ENCODE peak calls at places on chromosome 3, in nine cellular contexts. S, K, J, V, O, L, N, H and G are unnamed samples.

GRCh38 chr3:124144035-124144814 is 152.3 kb upstream of the ROPN1 start:
- DNase-seq in L (no peak), J (no peak), N (no peak), K (no peak), O (no peak), H (no peak), V (no peak), S (no peak), G (no peak)

GRCh38 chr3:123373535-123373987 is 75.3 kb downstream of the ADCY5 start:
- DNase-seq in O (no peak), N (no peak), J (no peak), S (no peak), H (no peak), K (no peak), L (no peak), V (no peak), G (no peak)

GRCh38 chr3:121431717-121432517 is 113.9 kb downstream of the POLQ start:
- DNase-seq in J (peak; percentile 14), N (peak; percentile 60), S (peak; percentile 20), L (no peak), H (peak; percentile 19), V (peak; percentile 46), K (no peak), O (peak; percentile 9), G (peak; percentile 69)

GRCh38 chr3:9690451-9691450 is 12.9 kb upstream of the CPNE9 start:
- DNase-seq in O (no peak), N (peak; percentile 73), J (no peak), V (no peak), S (peak; percentile 68), H (no peak), K (no peak), L (no peak), G (no peak)

GRCh38 chr3:180252683-180253082 is 215.9 kb upstream of the PEX5L start:
- DNase-seq in L (no peak), H (no peak), K (no peak), N (no peak), O (peak; percentile 94), S (no peak), J (no peak), V (no peak), G (no peak)

GRCh38 chr3:156474560-156475389 is 80.1 kb downstream of the SSR3 start:
- DNase-seq in K (peak; percentile 44), N (no peak), H (no peak), L (no peak), V (no peak), J (no peak), O (no peak), S (no peak), G (no peak)

GRCh38 chr3:184780981-184781515 is 30.9 kb upstream of the VPS8 start:
- DNase-seq in K (no peak), V (peak; percentile 39), H (no peak), J (no peak), O (no peak), L (no peak), S (no peak), N (no peak), G (peak; percentile 21)

GRCh38 chr3:197554196-197554561 is 1.6 kb downstream of the BDH1 start:
- DNase-seq in V (peak; percentile 49), J (no peak), K (no peak), S (no peak), O (no peak), N (no peak), L (no peak), H (no peak), G (no peak)

GRCh38 chr3:101466465-101467309 is 46.3 kb downstream of the SENP7 start:
- DNase-seq in K (peak; percentile 41), S (no peak), V (no peak), O (no peak), H (peak; percentile 24), N (no peak), J (no peak), L (no peak), G (no peak)

GRCh38 chr3:162295323-162295983 is 798.8 kb downstream of the OTOL1 start:
- DNase-seq in N (no peak), H (no peak), J (no peak), K (no peak), S (no peak), V (peak; percentile 69), L (no peak), O (peak; percentile 81), G (peak; percentile 72)

GRCh38 chr3:120025520-120025919 is 68.7 kb downstream of the GSK3B start:
- DNase-seq in H (no peak), K (no peak), N (no peak), L (no peak), J (no peak), S (no peak), O (peak; percentile 55), V (no peak), G (no peak)

GRCh38 chr3:66029443-66029842 is 9.3 kb downstream of the MAGI1 start:
- DNase-seq in V (no peak), L (no peak), H (no peak), J (no peak), S (no peak), O (no peak), K (no peak), N (no peak), G (no peak)

GRCh38 chr3:72065872-72066641 is 281.1 kb upstream of the PROK2 start:
- DNase-seq in V (no peak), K (no peak), J (no peak), O (no peak), H (no peak), L (no peak), N (no peak), S (no peak), G (no peak)

GRCh38 chr3:157429703-157430102 is 6.9 kb upstream of the PTX3 start:
- DNase-seq in J (no peak), O (no peak), S (no peak), N (no peak), L (no peak), V (peak; percentile 36), H (no peak), K (no peak), G (peak; percentile 75)

GRCh38 chr3:33006571-33007286 is 55.3 kb downstream of the CCR4 start:
- DNase-seq in L (no peak), S (no peak), V (no peak), J (no peak), K (no peak), H (no peak), O (no peak), N (no peak), G (no peak)

GRCh38 chr3:14235003-14235876 is 56.6 kb downstream of the LSM3 start:
- DNase-seq in K (no peak), V (no peak), H (peak; percentile 74), O (peak; percentile 32), S (no peak), N (no peak), J (no peak), L (no peak), G (no peak)

GRCh38 chr3:79199966-79200365 is 567.8 kb downstream of the ROBO1 start:
- DNase-seq in O (no peak), L (no peak), S (no peak), J (no peak), N (no peak), V (no peak), H (no peak), K (no peak), G (no peak)

GRCh38 chr3:79032686-79033318 is 735.0 kb downstream of the ROBO1 start:
- DNase-seq in N (no peak), H (no peak), J (peak; percentile 80), O (peak; percentile 35), K (no peak), V (peak; percentile 57), L (peak; percentile 3), S (no peak), G (peak; percentile 84)

GRCh38 chr3:90241481-90241880 is 1134.1 kb downstream of the EPHA3 start:
- DNase-seq in J (no peak), L (no peak), H (no peak), V (peak; percentile 7), K (no peak), O (peak; percentile 60), N (no peak), S (no peak), G (peak; percentile 19)

GRCh38 chr3:113111308-113111707 is 100.0 kb upstream of the BOC start:
- DNase-seq in H (no peak), N (no peak), K (no peak), O (peak; percentile 65), L (no peak), V (no peak), J (no peak), S (no peak), G (no peak)

GRCh38 chr3:123489400-123490004 is 40.6 kb upstream of the ADCY5 start:
- DNase-seq in J (peak; percentile 65), H (peak; percentile 68), V (peak; percentile 89), O (peak; percentile 23), N (peak; percentile 75), S (peak; percentile 48), L (no peak), K (peak; percentile 85), G (peak; percentile 87)

GRCh38 chr3:125189378-125190165 is 23.0 kb downstream of the SLC12A8 start:
- DNase-seq in N (no peak), J (no peak), V (no peak), O (no peak), K (no peak), S (no peak), L (no peak), H (no peak), G (no peak)

GRCh38 chr3:57961828-57962447 is 46.3 kb upstream of the FLNB start:
- DNase-seq in O (peak; percentile 64), H (no peak), L (no peak), N (peak; percentile 31), S (no peak), J (no peak), V (peak; percentile 49), K (no peak), G (peak; percentile 45)

GRCh38 chr3:107220538-107220937 is 156.7 kb upstream of the CCDC54 start:
- DNase-seq in L (no peak), S (no peak), H (no peak), N (no peak), O (no peak), V (no peak), K (no peak), J (no peak), G (no peak)

GRCh38 chr3:182637350-182638197 is 155.7 kb upstream of the ATP11B start:
- DNase-seq in J (no peak), O (no peak), L (no peak), V (no peak), S (no peak), K (no peak), N (no peak), H (peak; percentile 75), G (no peak)

GRCh38 chr3:64259646-64260045 is 34.4 kb upstream of the PRICKLE2 start:
- DNase-seq in L (no peak), O (no peak), N (no peak), H (no peak), S (no peak), V (peak; percentile 59), J (no peak), K (no peak), G (no peak)

GRCh38 chr3:10992946-10993728 is 589 bp downstream of the SLC6A1 start:
- DNase-seq in H (no peak), N (no peak), S (no peak), K (no peak), J (no peak), O (no peak), L (no peak), V (no peak), G (no peak)

GRCh38 chr3:134057006-134057832 is 27.5 kb upstream of the SLCO2A1 start:
- DNase-seq in J (no peak), V (peak; percentile 60), N (no peak), K (no peak), S (no peak), O (peak; percentile 46), L (no peak), H (no peak), G (no peak)

GRCh38 chr3:73625124-73625665 is 454 bp upstream of the PDZRN3 start:
- DNase-seq in S (no peak), N (no peak), J (peak; percentile 44), H (no peak), V (peak; percentile 65), K (no peak), O (no peak), L (no peak), G (peak; percentile 87)

GRCh38 chr3:56467108-56467507 is 1.2 kb downstream of the ERC2 start:
- DNase-seq in S (peak; percentile 24), K (peak; percentile 80), O (peak; percentile 71), J (peak; percentile 88), N (peak; percentile 55), V (no peak), L (no peak), H (peak; percentile 70), G (no peak)

GRCh38 chr3:130539005-130539404 is 22.0 kb downstream of the COL6A6 start:
- DNase-seq in L (no peak), K (peak; percentile 70), J (peak; percentile 39), S (peak; percentile 15), O (peak; percentile 19), N (peak; percentile 42), H (peak; percentile 28), V (peak; percentile 51), G (peak; percentile 69)